ENCODE peak calls at places on chromosomes 6 and 20, in eight cellular contexts. C is GM20000, Z is H9, O is kidney tubule cell, S is nucleus accumbens, I is testis, N is HFF-Myc, M is NCI-H510A treated with DMSO at 0.1 percent for 48 hours. J is an unnamed sample.

GRCh38 chr6:18277181-18278006 is 13.1 kb upstream of the DEK start:
- DNase-seq in S (no peak), M (no peak), N (no peak), O (peak; percentile 17), Z (peak; percentile 51), C (no peak), I (no peak), J (no peak)

GRCh38 chr6:45350186-45350585 is 22.1 kb downstream of the RUNX2 start:
- DNase-seq in C (no peak), N (no peak), M (no peak), I (no peak), O (no peak), Z (no peak), S (no peak), J (no peak)

GRCh38 chr6:157669747-157670216 is 153.3 kb upstream of the SNX9 start:
- DNase-seq in M (peak; percentile 53), N (no peak), C (no peak), O (peak; percentile 32), I (peak; percentile 86), S (no peak), Z (peak; percentile 78), J (no peak)

GRCh38 chr20:16098890-16099639 is 474.2 kb downstream of the KIF16B start:
- DNase-seq in S (no peak), Z (no peak), N (no peak), C (no peak), I (no peak), O (peak; percentile 20), M (peak; percentile 81), J (no peak)

GRCh38 chr20:8132632-8133587 is 844 bp downstream of the PLCB1 start:
- DNase-seq in I (no peak), Z (peak; percentile 42), O (no peak), N (no peak), C (no peak), S (no peak), M (no peak), J (no peak)

GRCh38 chr6:148457137-148457842 is 114.7 kb downstream of the SASH1 start:
- DNase-seq in Z (no peak), O (peak; percentile 59), I (no peak), M (no peak), N (no peak), S (no peak), C (no peak), J (no peak)

GRCh38 chr6:21348462-21349195 is 244.9 kb upstream of the SOX4 start:
- DNase-seq in Z (peak; percentile 72), N (no peak), S (no peak), I (no peak), M (no peak), O (peak; percentile 83), C (no peak), J (no peak)

GRCh38 chr20:49659096-49659495 is 54.6 kb downstream of the B4GALT5 start:
- DNase-seq in O (no peak), M (no peak), Z (no peak), I (no peak), N (no peak), S (no peak), C (no peak), J (no peak)

GRCh38 chr6:54903884-54904283 is 57.3 kb downstream of the FAM83B start:
- DNase-seq in I (no peak), N (no peak), S (no peak), M (no peak), C (no peak), Z (no peak), O (no peak), J (no peak)

GRCh38 chr6:169725270-169726048 is 1.2 kb upstream of the PHF10 start:
- DNase-seq in M (peak; percentile 17), O (peak; percentile 67), N (no peak), S (peak; percentile 26), I (peak; percentile 77), Z (peak; percentile 66), C (no peak), J (no peak)

GRCh38 chr20:53643031-53643832 is 49.6 kb upstream of the ZNF217 start:
- DNase-seq in S (no peak), N (no peak), M (no peak), Z (no peak), I (no peak), O (peak; percentile 95), C (peak; percentile 75), J (no peak)

GRCh38 chr6:138988469-138988834 is 399 bp upstream of the REPS1 start:
- DNase-seq in M (no peak), S (no peak), C (no peak), I (peak; percentile 34), N (no peak), O (no peak), Z (no peak), J (no peak)

GRCh38 chr6:42637681-42638080 is 73.9 kb downstream of the UBR2 start:
- DNase-seq in C (peak; percentile 10), N (no peak), M (no peak), I (no peak), O (no peak), Z (no peak), S (no peak), J (no peak)

GRCh38 chr6:111890981-111891380 is 17.7 kb upstream of the FYN start:
- DNase-seq in O (no peak), I (no peak), Z (no peak), M (no peak), C (no peak), S (no peak), N (no peak), J (no peak)

GRCh38 chr20:59398552-59399265 is 98.3 kb downstream of the EDN3 start:
- DNase-seq in O (no peak), C (no peak), S (no peak), I (no peak), N (no peak), Z (no peak), M (no peak), J (no peak)

GRCh38 chr6:29005183-29005885 is at the start of gene ZNF311:
- DNase-seq in O (peak; percentile 63), I (peak; percentile 82), Z (no peak), N (no peak), C (no peak), M (no peak), S (peak; percentile 6), J (peak; percentile 80)

GRCh38 chr6:155186052-155186658 is 77.7 kb upstream of the CLDN20 start:
- DNase-seq in Z (peak; percentile 41), S (no peak), C (no peak), N (no peak), O (peak; percentile 47), M (no peak), I (no peak), J (no peak)

GRCh38 chr6:13538084-13538483 is 36.3 kb upstream of the SIRT5 start:
- DNase-seq in C (peak; percentile 73), S (no peak), N (peak; percentile 26), M (no peak), O (peak; percentile 26), I (no peak), Z (no peak), J (peak; percentile 30)

GRCh38 chr6:75943381-75943780 is 129.1 kb downstream of the IMPG1 start:
- DNase-seq in O (no peak), Z (no peak), I (no peak), C (no peak), M (no peak), S (no peak), N (no peak), J (no peak)

GRCh38 chr6:160141001-160141726 is 19.5 kb downstream of the SLC22A1 start:
- DNase-seq in M (no peak), Z (no peak), S (no peak), C (no peak), O (peak; percentile 5), I (no peak), N (peak; percentile 31), J (no peak)

GRCh38 chr6:146546440-146546839 is 2.8 kb downstream of the RAB32 start:
- DNase-seq in N (no peak), I (no peak), C (no peak), Z (no peak), S (no peak), O (peak; percentile 87), M (no peak), J (no peak)

GRCh38 chr20:11880694-11881093 is 37.0 kb upstream of the BTBD3 start:
- DNase-seq in C (no peak), I (no peak), O (peak; percentile 59), Z (no peak), S (no peak), M (no peak), N (no peak), J (no peak)

GRCh38 chr20:32236048-32236533 is 28.4 kb downstream of the POFUT1 start:
- DNase-seq in Z (no peak), S (no peak), O (no peak), M (no peak), N (no peak), C (no peak), I (no peak), J (no peak)

GRCh38 chr6:41894366-41895299 is 542 bp downstream of the USP49 start:
- DNase-seq in N (no peak), I (no peak), C (peak; percentile 16), S (no peak), O (no peak), Z (peak; percentile 31), M (peak; percentile 90), J (no peak)

GRCh38 chr6:36285187-36285612 is 15.3 kb downstream of the PNPLA1 start:
- DNase-seq in S (peak; percentile 42), M (no peak), N (no peak), I (peak; percentile 50), C (no peak), O (no peak), Z (peak; percentile 76), J (no peak)

GRCh38 chr6:20180935-20181334 is 31.3 kb downstream of the MBOAT1 start:
- DNase-seq in Z (no peak), M (peak; percentile 11), S (no peak), C (peak; percentile 20), N (no peak), O (peak; percentile 51), I (no peak), J (no peak)

GRCh38 chr6:112249489-112249888 is 4.9 kb downstream of the LAMA4 start:
- DNase-seq in C (no peak), Z (no peak), N (no peak), M (no peak), O (no peak), I (no peak), S (no peak), J (no peak)

GRCh38 chr6:139109558-139109957 is 25.3 kb upstream of the HECA start:
- DNase-seq in O (peak; percentile 24), Z (peak; percentile 70), I (peak; percentile 25), S (no peak), N (no peak), M (no peak), C (no peak), J (no peak)

GRCh38 chr20:49699200-49699992 is 14.3 kb downstream of the B4GALT5 start:
- DNase-seq in O (peak; percentile 82), M (no peak), N (no peak), Z (no peak), S (no peak), I (no peak), C (peak; percentile 52), J (no peak)

GRCh38 chr6:34102696-34103095 is 43.2 kb downstream of the GRM4 start:
- DNase-seq in C (no peak), I (peak; percentile 81), M (no peak), S (no peak), N (no peak), O (no peak), Z (no peak), J (no peak)

GRCh38 chr20:34710861-34711574 is 6.9 kb downstream of the TP53INP2 start:
- DNase-seq in O (no peak), N (no peak), C (no peak), I (no peak), M (no peak), Z (no peak), S (no peak), J (no peak)

GRCh38 chr20:31633339-31633914 is 4.3 kb upstream of the COX4I2 start:
- DNase-seq in Z (no peak), C (no peak), M (no peak), N (no peak), I (no peak), O (no peak), S (no peak), J (no peak)

J was measured in NCI-H446 treated with DMSO at 0.1 percent for 48 hours.